ENCODE peak calls at places on chromosomes 5 and 9, in seven cellular contexts. J, Y, O, U, W, B and S are unnamed samples.

GRCh38 chr5:132468665-132469379 is 21.8 kb downstream of the IRF1 start:
- DNase-seq in B (no peak), O (no peak), U (no peak), W (no peak), Y (no peak), J (no peak), S (no peak)

GRCh38 chr9:90909225-90909624 is 107.6 kb downstream of the SYK start:
- DNase-seq in U (no peak), J (no peak), W (no peak), O (no peak), Y (no peak), B (no peak), S (no peak)

GRCh38 chr9:114288233-114289051 is 34.5 kb upstream of the ORM1 start:
- DNase-seq in Y (no peak), J (peak; percentile 52), W (peak; percentile 72), B (peak; percentile 23), U (peak; percentile 64), O (no peak), S (no peak)

GRCh38 chr5:132428811-132429440 is 59.4 kb downstream of the SLC22A5 start:
- DNase-seq in O (no peak), B (no peak), U (no peak), Y (no peak), W (peak; percentile 67), J (peak; percentile 78), S (no peak)

GRCh38 chr5:169656125-169656990 is 19.3 kb downstream of the DOCK2 start:
- DNase-seq in U (no peak), W (no peak), O (no peak), Y (no peak), B (no peak), J (no peak), S (no peak)

GRCh38 chr9:101707708-101708107 is 30.7 kb downstream of the GRIN3A start:
- DNase-seq in J (peak; percentile 1), O (no peak), W (no peak), Y (no peak), B (no peak), U (no peak), S (no peak)

GRCh38 chr9:72602629-72603028 is 81.2 kb downstream of the TMC1 start:
- DNase-seq in Y (no peak), B (no peak), W (no peak), O (no peak), U (no peak), J (peak; percentile 69), S (no peak)

GRCh38 chr9:134734270-134734669 is 92.7 kb downstream of the COL5A1 start:
- DNase-seq in Y (peak; percentile 24), J (peak; percentile 60), U (no peak), O (no peak), W (no peak), B (no peak), S (no peak)

GRCh38 chr9:98037362-98037761 is 19.2 kb upstream of the NANS start:
- DNase-seq in J (no peak), O (no peak), B (no peak), Y (no peak), U (no peak), W (no peak), S (no peak)

GRCh38 chr5:39716532-39716971 is 291.8 kb upstream of the DAB2 start:
- DNase-seq in B (peak; percentile 13), J (peak; percentile 73), U (peak; percentile 76), O (peak; percentile 6), Y (peak; percentile 11), W (peak; percentile 60), S (peak; percentile 26)

GRCh38 chr9:136404801-136405136 is 4.8 kb upstream of the SNAPC4 start:
- DNase-seq in B (no peak), U (no peak), J (no peak), Y (no peak), W (no peak), O (no peak), S (no peak)

GRCh38 chr5:40746703-40747102 is 9.1 kb downstream of the TTC33 start:
- DNase-seq in B (no peak), Y (no peak), O (no peak), W (no peak), U (no peak), J (peak; percentile 25), S (no peak)

GRCh38 chr9:35691325-35691631 is 1.6 kb upstream of the TPM2 start:
- DNase-seq in W (no peak), O (no peak), U (peak; percentile 45), B (no peak), J (no peak), Y (peak; percentile 69), S (no peak)

GRCh38 chr5:56534102-56534501 is 281.2 kb upstream of the MAP3K1 start:
- DNase-seq in Y (peak; percentile 34), O (no peak), B (no peak), U (no peak), W (peak; percentile 35), J (no peak), S (no peak)

GRCh38 chr9:79120533-79121315 is 451.0 kb upstream of the TLE4 start:
- DNase-seq in J (no peak), B (no peak), W (no peak), O (no peak), U (no peak), Y (peak; percentile 37), S (no peak)

GRCh38 chr5:167415779-167416761 is 875.4 kb upstream of the WWC1 start:
- DNase-seq in Y (no peak), O (no peak), J (no peak), U (no peak), B (no peak), W (no peak), S (no peak)

GRCh38 chr9:2013688-2014087 is 1.5 kb upstream of the SMARCA2 start:
- DNase-seq in O (no peak), B (no peak), W (no peak), J (no peak), U (no peak), Y (no peak), S (no peak)

GRCh38 chr9:18061856-18062255 is 412.1 kb upstream of the ADAMTSL1 start:
- DNase-seq in J (no peak), B (no peak), Y (no peak), W (no peak), U (no peak), O (no peak), S (no peak)

GRCh38 chr9:18396102-18396728 is 77.7 kb upstream of the ADAMTSL1 start:
- DNase-seq in O (no peak), J (peak; percentile 45), B (no peak), Y (no peak), U (peak; percentile 4), W (peak; percentile 48), S (no peak)

GRCh38 chr5:64958757-64959391 is 190.1 kb downstream of the CWC27 start:
- DNase-seq in Y (peak; percentile 26), U (no peak), J (peak; percentile 66), W (peak; percentile 54), O (no peak), B (no peak), S (no peak)

GRCh38 chr9:96661711-96662110 is 6.6 kb upstream of the PRXL2C start:
- DNase-seq in U (no peak), B (no peak), W (peak; percentile 47), Y (no peak), J (peak; percentile 13), O (no peak), S (no peak)

GRCh38 chr5:124735169-124735858 is 11.1 kb downstream of the ZNF608 start:
- DNase-seq in B (no peak), O (no peak), U (peak; percentile 87), J (no peak), W (no peak), Y (peak; percentile 77), S (no peak)

GRCh38 chr5:163106098-163106497 is 331.3 kb upstream of the CCNG1 start:
- DNase-seq in W (no peak), O (no peak), U (no peak), J (no peak), B (no peak), Y (no peak), S (no peak)

GRCh38 chr9:33172735-33173238 is 5.7 kb upstream of the B4GALT1 start:
- DNase-seq in J (no peak), W (no peak), B (no peak), O (no peak), Y (no peak), U (no peak), S (no peak)

GRCh38 chr5:128349044-128349629 is 188.9 kb downstream of the FBN2 start:
- DNase-seq in B (no peak), J (peak; percentile 48), O (no peak), W (no peak), Y (no peak), U (no peak), S (no peak)